ENCODE peak calls at places on chromosomes 3 and 15, in six cellular contexts. W is ecto neural progenitor cell; N is left ventricle myocardium inferior; B is CD4-positive, alpha-beta T cell; R is NCI-H1105 treated with DMSO at 0.1 percent for 48 hours; T is activated naive CD4-positive, alpha-beta T cell treated with anti-CD3 and anti-CD28 coated beads, Interleukin-2, amount 10 ng/mL, durations not matched to agents 7 days and 5 days. F is an unnamed sample.
A peak's percentile ranks its signal among the peaks of the same experiment; 100 is the strongest.

GRCh38 chr3:52532517-52532837 is 1.2 kb downstream of the NT5DC2 start:
- DNase-seq in W (peak; percentile 53), N (no peak), B (peak; percentile 8), R (no peak), T (peak; percentile 26), F (no peak)

GRCh38 chr15:26866298-26867198 is at the start of gene GABRA5:
- DNase-seq in W (peak; percentile 83), N (no peak), B (no peak), R (peak; percentile 43), T (no peak), F (no peak)

GRCh38 chr3:134807189-134807588 is 12.1 kb downstream of the EPHB1 start:
- DNase-seq in W (no peak), N (no peak), B (no peak), R (no peak), T (no peak), F (no peak)

GRCh38 chr3:78751266-78751665 is 1016.5 kb downstream of the ROBO1 start:
- DNase-seq in W (no peak), N (no peak), B (no peak), R (no peak), T (no peak), F (no peak)

GRCh38 chr3:15241341-15241740 is 35.3 kb downstream of the CAPN7 start:
- DNase-seq in W (no peak), N (no peak), B (peak; percentile 37), R (no peak), T (peak; percentile 72), F (peak; percentile 31)

GRCh38 chr3:195867631-195868335 is 40.6 kb downstream of the TNK2 start:
- DNase-seq in W (no peak), N (no peak), B (no peak), R (no peak), T (no peak), F (no peak)

GRCh38 chr3:14725015-14725431 is 50.1 kb downstream of the C3orf20 start:
- DNase-seq in W (no peak), N (no peak), B (no peak), R (no peak), T (no peak), F (no peak)

GRCh38 chr3:138093721-138094120 is 21.7 kb downstream of the DZIP1L start:
- DNase-seq in W (no peak), N (no peak), B (no peak), R (no peak), T (no peak), F (no peak)

GRCh38 chr15:101459579-101460300 is 29.8 kb downstream of the PCSK6 start:
- DNase-seq in W (no peak), N (no peak), B (no peak), R (no peak), T (no peak), F (no peak)

GRCh38 chr3:13626915-13627460 is 78.1 kb downstream of the FBLN2 start:
- DNase-seq in W (no peak), N (no peak), B (no peak), R (no peak), T (no peak), F (no peak)

GRCh38 chr3:129280183-129280582 is 1.5 kb downstream of the HMCES start:
- DNase-seq in W (no peak), N (no peak), B (no peak), R (no peak), T (no peak), F (no peak)

GRCh38 chr3:124860599-124860998 is 26.6 kb downstream of the ITGB5 start:
- DNase-seq in W (no peak), N (peak; percentile 48), B (no peak), R (no peak), T (no peak), F (no peak)

GRCh38 chr3:31755911-31756658 is 223.4 kb downstream of the STT3B start:
- DNase-seq in W (no peak), N (no peak), B (no peak), R (no peak), T (peak; percentile 52), F (no peak)

GRCh38 chr15:41821831-41822230 is 6.1 kb upstream of the JMJD7 start:
- DNase-seq in W (no peak), N (no peak), B (no peak), R (no peak), T (no peak), F (no peak)

GRCh38 chr3:9108876-9109569 is 140.4 kb downstream of the SRGAP3 start:
- DNase-seq in W (no peak), N (no peak), B (no peak), R (no peak), T (no peak), F (no peak)